ENCODE peak calls at places on chromosomes 6 and 20, in eight cellular contexts. E is IMR-90, T is GM23338, H is neural progenitor cell, V is GM06990, G is right atrium auricular region, K is upper lobe of right lung, P is bronchial epithelial cell. F is an unnamed sample.

GRCh38 chr6:1771324-1771723 is 161.6 kb downstream of the FOXC1 start:
- DNase-seq in E (peak; percentile 44), T (no peak), H (no peak), V (no peak), G (no peak), K (no peak), P (peak; percentile 90), F (peak; percentile 37)

GRCh38 chr20:3704085-3704484 is 8.3 kb downstream of the SIGLEC1 start:
- DNase-seq in E (no peak), T (no peak), H (no peak), V (no peak), G (no peak), K (peak; percentile 55), P (no peak), F (no peak)

GRCh38 chr20:6489361-6490154 is 277.9 kb upstream of the BMP2 start:
- DNase-seq in E (no peak), T (no peak), H (no peak), V (no peak), G (no peak), K (no peak), P (peak; percentile 65), F (no peak)

GRCh38 chr6:24918641-24919403 is 16.9 kb downstream of the RIPOR2 start:
- DNase-seq in E (no peak), T (peak; percentile 34), H (no peak), V (no peak), G (no peak), K (no peak), P (no peak), F (no peak)

GRCh38 chr6:16766043-16766521 is 4.8 kb upstream of the ATXN1 start:
- DNase-seq in E (peak; percentile 92), T (no peak), H (no peak), V (peak; percentile 20), G (no peak), K (no peak), P (peak; percentile 82), F (peak; percentile 95)

GRCh38 chr20:3071610-3072529 is at the start of gene OXT:
- DNase-seq in E (no peak), T (peak; percentile 81), H (peak; percentile 58), V (no peak), G (no peak), K (peak; percentile 70), P (no peak), F (no peak)

GRCh38 chr6:19824058-19824807 is 12.9 kb upstream of the ID4 start:
- DNase-seq in E (no peak), T (no peak), H (no peak), V (no peak), G (no peak), K (no peak), P (no peak), F (no peak)

GRCh38 chr6:149336529-149336928 is 19.0 kb downstream of the TAB2 start:
- DNase-seq in E (no peak), T (no peak), H (no peak), V (no peak), G (no peak), K (no peak), P (peak; percentile 86), F (no peak)

GRCh38 chr6:87710090-87710489 is 8.1 kb upstream of the AKIRIN2 start:
- DNase-seq in E (no peak), T (no peak), H (no peak), V (no peak), G (no peak), K (no peak), P (no peak), F (no peak)

GRCh38 chr20:50313223-50313820 is 122.7 kb downstream of the CEBPB start:
- DNase-seq in E (peak; percentile 61), T (no peak), H (no peak), V (no peak), G (no peak), K (peak; percentile 62), P (peak; percentile 69), F (peak; percentile 55)

GRCh38 chr6:161035182-161035980 is 43.8 kb downstream of the MAP3K4 start:
- DNase-seq in E (no peak), T (peak; percentile 58), H (no peak), V (no peak), G (no peak), K (no peak), P (no peak), F (no peak)

GRCh38 chr20:55953201-55953600 is 52.1 kb downstream of the CBLN4 start:
- DNase-seq in E (no peak), T (no peak), H (no peak), V (no peak), G (no peak), K (no peak), P (peak; percentile 85), F (no peak)

GRCh38 chr6:169296622-169297021 is 43.0 kb upstream of the THBS2 start:
- DNase-seq in E (no peak), T (no peak), H (no peak), V (no peak), G (no peak), K (no peak), P (no peak), F (no peak)

GRCh38 chr6:15504040-15504491 is 158.8 kb downstream of the DTNBP1 start:
- DNase-seq in E (no peak), T (no peak), H (peak; percentile 25), V (no peak), G (peak; percentile 74), K (peak; percentile 64), P (no peak), F (peak; percentile 28)

GRCh38 chr6:15501806-15502450 is 160.9 kb downstream of the DTNBP1 start:
- DNase-seq in E (peak; percentile 81), T (no peak), H (no peak), V (no peak), G (no peak), K (peak; percentile 64), P (no peak), F (peak; percentile 49)

GRCh38 chr6:15503346-15503680 is 159.5 kb downstream of the DTNBP1 start:
- DNase-seq in E (no peak), T (no peak), H (no peak), V (no peak), G (no peak), K (no peak), P (no peak), F (no peak)

GRCh38 chr6:15500901-15501805 is 161.7 kb downstream of the DTNBP1 start:
- DNase-seq in E (no peak), T (no peak), H (no peak), V (no peak), G (no peak), K (peak; percentile 54), P (no peak), F (no peak)

DNA sequence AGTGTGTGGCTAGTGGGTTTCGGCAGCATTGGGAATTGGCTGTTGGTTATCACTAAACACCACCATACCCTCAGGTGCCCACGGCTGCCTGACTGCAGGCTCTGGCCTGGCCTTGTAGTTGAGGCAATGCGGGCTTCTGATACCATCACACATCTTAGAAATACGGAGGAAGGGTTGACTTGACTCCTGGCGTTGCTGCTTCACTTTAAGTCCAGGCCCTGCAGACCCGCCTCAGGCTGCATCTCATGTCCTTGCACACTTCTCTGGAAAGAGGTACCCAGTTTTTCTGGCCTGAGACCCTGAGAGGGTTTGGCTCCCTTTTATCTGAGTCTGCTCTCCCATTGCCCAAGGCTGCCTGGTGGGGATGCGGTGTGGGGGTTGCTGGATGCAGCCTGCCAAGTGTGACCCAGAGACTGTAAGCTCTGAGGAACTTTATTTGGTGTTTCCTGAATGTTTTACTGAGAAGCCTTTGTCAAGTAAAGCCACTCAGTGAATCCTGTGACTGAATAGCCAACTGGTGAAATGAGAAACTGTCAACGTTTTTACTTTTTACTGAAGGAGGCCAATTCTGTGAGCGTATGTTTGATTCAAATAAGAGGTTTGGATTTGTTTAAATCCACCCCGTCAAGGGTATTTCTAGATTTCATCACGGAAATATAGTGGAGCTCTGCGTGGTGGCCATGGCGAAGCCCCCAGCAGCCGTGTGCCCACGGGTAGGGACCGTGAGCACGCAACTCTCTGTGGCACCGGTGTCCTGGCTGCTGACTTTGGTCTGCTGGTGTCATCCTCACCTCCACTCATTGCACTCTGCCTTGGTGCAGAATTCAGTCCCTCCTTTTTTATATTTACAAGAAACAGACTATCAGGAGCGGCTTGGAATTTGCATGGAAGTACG is 160.1 kb downstream of the DTNBP1 start:
- DNase-seq in E (no peak), T (no peak), H (no peak), V (no peak), G (no peak), K (peak; percentile 34), P (no peak), F (no peak)
- H3K36me3 ChIP-seq in E (peaks cover 46% of the 10 kb centered on the region), T (peaks cover 61% of the 10 kb centered on the region), H (no peaks in the 10 kb centered on the region), V (peaks cover 21% of the 10 kb centered on the region), G (peaks cover 5% of the 10 kb centered on the region), K (peaks cover 22% of the 10 kb centered on the region), P (peaks cover 45% of the 10 kb centered on the region), F (peaks cover 4% of the 10 kb centered on the region)

GRCh38 chr6:142945071-142945445 is at the start of gene HIVEP2:
- DNase-seq in E (peak; percentile 87), T (peak; percentile 89), H (peak; percentile 92), V (peak; percentile 88), G (peak; percentile 91), K (peak; percentile 95), P (peak; percentile 84), F (peak; percentile 88)
- TF ChIP-seq CTCF in E (peak; percentile 20), T (no peak), H (peak; percentile 4), V (no peak), G (no peak), K (no peak), P (no peak), F (peak; percentile 28)

DNA sequence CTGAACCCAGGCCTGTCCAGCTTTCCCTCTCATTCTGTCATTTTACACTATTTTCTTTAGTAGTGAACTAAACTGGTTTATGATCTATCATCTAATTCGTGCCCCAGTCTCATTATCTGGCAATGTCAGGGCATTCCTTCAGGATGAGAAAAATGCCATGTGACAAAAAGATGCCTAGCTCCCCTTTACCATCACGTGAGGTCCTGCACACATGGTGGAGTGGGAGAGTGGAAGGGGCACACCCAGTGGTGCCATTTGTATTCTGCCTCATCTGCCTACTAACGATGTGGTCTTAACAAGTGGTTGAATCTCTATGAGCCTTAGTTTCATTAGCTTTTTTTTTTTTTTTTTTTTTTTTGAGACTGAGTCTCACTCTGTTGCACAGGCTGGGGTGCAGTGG is 41.2 kb downstream of the CDC5L start:
- DNase-seq in E (peak; percentile 9), T (no peak), H (no peak), V (no peak), G (no peak), K (no peak), P (no peak), F (no peak)
- H3K36me3 ChIP-seq in E (peaks cover 7% of the 10 kb centered on the region), T (peaks cover 25% of the 10 kb centered on the region), H (peaks cover 40% of the 10 kb centered on the region), V (peaks cover 5% of the 10 kb centered on the region), G (peaks cover 48% of the 10 kb centered on the region), K (peaks cover 70% of the 10 kb centered on the region), P (peaks cover 2% of the 10 kb centered on the region), F (peaks cover 7% of the 10 kb centered on the region)

GRCh38 chr6:129978148-129978916 is 40.0 kb upstream of the L3MBTL3 start:
- DNase-seq in E (no peak), T (no peak), H (no peak), V (no peak), G (no peak), K (no peak), P (no peak), F (no peak)

GRCh38 chr6:129980821-129981220 is 37.6 kb upstream of the L3MBTL3 start:
- DNase-seq in E (no peak), T (no peak), H (no peak), V (no peak), G (no peak), K (no peak), P (peak; percentile 5), F (no peak)

DNA sequence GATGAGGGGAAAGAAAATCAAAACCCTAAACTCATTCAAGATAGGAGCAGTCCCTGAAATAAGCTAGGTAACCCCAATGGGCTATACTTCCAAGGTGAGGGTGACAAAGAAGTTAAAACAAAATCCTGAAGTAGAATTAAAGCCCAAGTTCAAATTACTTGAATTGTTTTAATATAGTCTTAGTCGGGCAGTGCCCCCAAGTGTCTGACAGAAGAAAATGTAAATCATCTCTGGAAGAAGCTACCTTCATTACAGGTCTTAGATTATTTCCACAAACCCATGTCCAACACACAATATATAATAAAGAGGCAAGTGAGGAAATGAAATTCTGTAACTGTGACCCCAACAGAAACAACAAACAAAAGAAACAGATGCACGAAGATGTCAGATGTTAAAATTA is 36.8 kb upstream of the L3MBTL3 start:
- DNase-seq in E (peak; percentile 33), T (no peak), H (no peak), V (no peak), G (no peak), K (no peak), P (peak; percentile 24), F (no peak)
- TF ChIP-seq CTCF in E (peak; percentile 48), T (peak; percentile 40), H (peak; percentile 13), V (peak; percentile 20), G (no peak), K (no peak), P (peak; percentile 19), F (peak; percentile 30)